ENCODE peak calls at places on chromosomes 4 and X, in seven cellular contexts. E, O, M, I, D, N and Z are unnamed samples.

GRCh38 chr4:118076958-118077766 is 42.9 kb downstream of the NDST3 start:
- DNase-seq in E (peak), O (peak), M (peak), I (no peak), D (no peak), N (peak), Z (peak)

GRCh38 chr4:171521726-171522125 is 291.5 kb upstream of the GALNTL6 start:
- DNase-seq in E (no peak), O (no peak), M (no peak), I (no peak), D (no peak), N (no peak), Z (no peak)

GRCh38 chr4:62263454-62263853 is 1063.3 kb downstream of the ADGRL3 start:
- DNase-seq in E (no peak), O (no peak), M (no peak), I (no peak), D (no peak), N (no peak), Z (no peak)

GRCh38 chrX:53263597-53264094 is 17.7 kb downstream of the IQSEC2 start:
- DNase-seq in E (peak), O (peak), M (peak), I (no peak), D (no peak), N (no peak), Z (no peak)

GRCh38 chr4:131091896-131092295 is 1995.9 kb downstream of the C4orf33 start:
- DNase-seq in E (peak), O (peak), M (peak), I (no peak), D (peak), N (no peak), Z (no peak)

GRCh38 chr4:2828758-2829181 is 14.9 kb upstream of the ADD1 start:
- DNase-seq in E (no peak), O (no peak), M (no peak), I (no peak), D (no peak), N (no peak), Z (no peak)

GRCh38 chrX:39810901-39811300 is 286.9 kb downstream of the BCOR start:
- DNase-seq in E (no peak), O (no peak), M (no peak), I (no peak), D (no peak), N (no peak), Z (no peak)

GRCh38 chr4:7393491-7394183 is 41.1 kb downstream of the PSAPL1 start:
- DNase-seq in E (no peak), O (no peak), M (no peak), I (no peak), D (no peak), N (peak), Z (no peak)

GRCh38 chr4:37815591-37815990 is 10.9 kb upstream of the PGM2 start:
- DNase-seq in E (no peak), O (no peak), M (no peak), I (no peak), D (no peak), N (no peak), Z (no peak)

GRCh38 chrX:74420194-74421035 is 878 bp upstream of the SLC16A2 start:
- DNase-seq in E (peak), O (peak), M (peak), I (peak), D (peak), N (peak), Z (peak)

GRCh38 chrX:9940397-9940796 is 26.8 kb upstream of the CLDN34 start:
- DNase-seq in E (no peak), O (peak), M (peak), I (no peak), D (no peak), N (no peak), Z (peak)

GRCh38 chr4:26235500-26235899 is 85.3 kb upstream of the RBPJ start:
- DNase-seq in E (peak), O (peak), M (peak), I (no peak), D (no peak), N (no peak), Z (no peak)

GRCh38 chr4:1685604-1686150 is 1.6 kb upstream of the FAM53A start:
- DNase-seq in E (no peak), O (no peak), M (no peak), I (no peak), D (no peak), N (no peak), Z (no peak)

GRCh38 chr4:1683903-1684755 is at the start of gene FAM53A:
- DNase-seq in E (peak), O (peak), M (peak), I (peak), D (peak), N (peak), Z (peak)

GRCh38 chr4:1682860-1683259 is 1.3 kb downstream of the FAM53A start:
- DNase-seq in E (no peak), O (peak), M (no peak), I (no peak), D (no peak), N (no peak), Z (no peak)

GRCh38 chr4:1684756-1685603 is 867 bp upstream of the FAM53A start:
- DNase-seq in E (no peak), O (no peak), M (no peak), I (no peak), D (no peak), N (no peak), Z (no peak)

GRCh38 chr4:1683371-1683902 is 676 bp downstream of the FAM53A start:
- DNase-seq in E (peak), O (peak), M (peak), I (no peak), D (peak), N (peak), Z (peak)
- H3K27ac ChIP-seq in E (no peak), O (peak), M (peak), I (no peak), D (no peak), N (no peak), Z (no peak)

GRCh38 chrX:152204919-152205318 is 66.5 kb upstream of the MAGEA10 start:
- DNase-seq in E (no peak), O (no peak), M (no peak), I (no peak), D (no peak), N (no peak), Z (no peak)
- H3K18ac ChIP-seq in E (no peak), O (no peak), M (no peak), I (no peak), D (no peak), N (no peak), Z (no peak)

DNA sequence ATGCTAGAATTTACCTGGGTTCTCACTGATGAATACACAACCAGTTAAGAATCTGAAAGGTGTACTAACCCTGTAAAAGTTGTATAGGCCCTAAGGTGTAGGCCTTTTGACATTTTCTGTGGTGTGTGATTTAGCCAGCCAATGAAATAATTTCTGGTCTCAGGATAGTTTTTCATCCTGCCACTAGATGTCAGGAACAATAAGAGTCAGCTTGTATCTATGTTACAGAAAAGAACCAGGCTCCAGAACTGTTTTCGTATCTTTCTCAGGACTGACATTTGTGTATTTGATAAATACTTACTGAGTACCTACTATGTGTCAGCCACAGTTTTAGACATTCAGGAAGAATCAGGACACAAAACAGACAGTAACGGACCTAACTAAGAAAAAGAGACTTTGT is 673.6 kb upstream of the TENM3 start:
- DNase-seq in E (peak), O (peak), M (peak), I (no peak), D (no peak), N (no peak), Z (peak)
- H3K27ac ChIP-seq in E (no peak), O (no peak), M (no peak), I (no peak), D (no peak), N (no peak), Z (no peak)

GRCh38 chrX:17440836-17441235 is 65.8 kb downstream of the NHS start:
- DNase-seq in E (no peak), O (no peak), M (no peak), I (no peak), D (no peak), N (no peak), Z (no peak)
- H3K18ac ChIP-seq in E (no peak), O (no peak), M (no peak), I (no peak), D (no peak), N (no peak), Z (no peak)